ENCODE peak calls at places on chromosome 17, in four cellular contexts. L, P, W and Q are unnamed samples.

GRCh38 chr17:44968225-44969143 is at the start of gene C1QL1:
- DNase-seq in L (peak; percentile 91), P (no peak), W (peak; percentile 92), Q (peak; percentile 58)

GRCh38 chr17:77708049-77708448 is 250.5 kb upstream of the TNRC6C start:
- DNase-seq in L (no peak), P (no peak), W (no peak), Q (no peak)

GRCh38 chr17:58516644-58517377 is 2.4 kb upstream of the MTMR4 start:
- DNase-seq in L (no peak), P (no peak), W (no peak), Q (no peak)

GRCh38 chr17:67056746-67057490 is 12.6 kb downstream of the CACNG1 start:
- DNase-seq in L (peak; percentile 56), P (no peak), W (no peak), Q (no peak)

GRCh38 chr17:20999044-20999573 is 43.7 kb downstream of the USP22 start:
- DNase-seq in L (no peak), P (no peak), W (no peak), Q (no peak)

GRCh38 chr17:1186214-1186820 is 6.5 kb upstream of the ABR start:
- DNase-seq in L (no peak), P (no peak), W (no peak), Q (peak; percentile 86)

GRCh38 chr17:14756469-14756868 is 455.6 kb downstream of the HS3ST3B1 start:
- DNase-seq in L (no peak), P (no peak), W (no peak), Q (no peak)

GRCh38 chr17:60398227-60398959 is 6.5 kb upstream of the USP32 start:
- DNase-seq in L (no peak), P (no peak), W (no peak), Q (no peak)

GRCh38 chr17:42459983-42460300 is 1.3 kb downstream of the ATP6V0A1 start:
- DNase-seq in L (no peak), P (no peak), W (peak; percentile 17), Q (no peak)

GRCh38 chr17:62968445-62968923 is 2.4 kb downstream of the TANC2 start:
- DNase-seq in L (no peak), P (peak; percentile 83), W (peak; percentile 77), Q (peak; percentile 91)

GRCh38 chr17:34519286-34519685 is 60.1 kb upstream of the TMEM132E start:
- DNase-seq in L (no peak), P (no peak), W (no peak), Q (no peak)

GRCh38 chr17:42779942-42780815 is at the start of gene WNK4:
- DNase-seq in L (no peak), P (no peak), W (no peak), Q (no peak)

GRCh38 chr17:31550389-31551056 is 159.0 kb downstream of the RAB11FIP4 start:
- DNase-seq in L (no peak), P (no peak), W (peak; percentile 36), Q (no peak)

GRCh38 chr17:45755050-45755449 is 29.1 kb upstream of the CRHR1 start:
- DNase-seq in L (no peak), P (no peak), W (no peak), Q (no peak)

GRCh38 chr17:27264068-27264812 is 29.7 kb upstream of the WSB1 start:
- DNase-seq in L (no peak), P (no peak), W (no peak), Q (no peak)

GRCh38 chr17:55478971-55479370 is 32.3 kb downstream of the SMIM36 start:
- DNase-seq in L (no peak), P (no peak), W (no peak), Q (no peak)

GRCh38 chr17:18374216-18374615 is 3.4 kb upstream of the EVPLL start:
- DNase-seq in L (no peak), P (no peak), W (no peak), Q (no peak)

GRCh38 chr17:6786618-6787017 is 10.6 kb downstream of the FBXO39 start:
- DNase-seq in L (no peak), P (peak; percentile 63), W (no peak), Q (peak; percentile 88)

GRCh38 chr17:1347681-1348318 is 52.2 kb downstream of the YWHAE start:
- DNase-seq in L (no peak), P (no peak), W (no peak), Q (no peak)

GRCh38 chr17:57954421-57955182 is 610 bp downstream of the CUEDC1 start:
- DNase-seq in L (no peak), P (no peak), W (peak; percentile 88), Q (no peak)

GRCh38 chr17:50129946-50130777 is at the start of gene SAMD14:
- DNase-seq in L (no peak), P (no peak), W (peak; percentile 32), Q (no peak)

GRCh38 chr17:76635039-76635438 is 8.5 kb downstream of the ST6GALNAC1 start:
- DNase-seq in L (no peak), P (no peak), W (no peak), Q (no peak)

GRCh38 chr17:71405101-71405500 is 715.7 kb upstream of the SOX9 start:
- DNase-seq in L (no peak), P (no peak), W (no peak), Q (peak; percentile 83)

GRCh38 chr17:53191878-53192277 is 630.8 kb upstream of the KIF2B start:
- DNase-seq in L (no peak), P (no peak), W (no peak), Q (no peak)

GRCh38 chr17:49755681-49756283 is 8.1 kb downstream of the FAM117A start:
- DNase-seq in L (no peak), P (no peak), W (no peak), Q (no peak)

GRCh38 chr17:7060165-7060890 is 16.4 kb upstream of the SLC16A11 start:
- DNase-seq in L (no peak), P (peak; percentile 56), W (no peak), Q (peak; percentile 97)

GRCh38 chr17:14427914-14428639 is 127.2 kb downstream of the HS3ST3B1 start:
- DNase-seq in L (no peak), P (no peak), W (no peak), Q (no peak)

GRCh38 chr17:8889458-8890210 is 22.2 kb upstream of the PIK3R6 start:
- DNase-seq in L (no peak), P (no peak), W (no peak), Q (no peak)

GRCh38 chr17:49959183-49959935 is 9.6 kb upstream of the DLX4 start:
- DNase-seq in L (no peak), P (no peak), W (no peak), Q (peak; percentile 35)

GRCh38 chr17:36001109-36001735 is at the start of gene CCL15:
- DNase-seq in L (no peak), P (no peak), W (no peak), Q (no peak)

GRCh38 chr17:82375359-82376041 is 3.9 kb downstream of the UTS2R start:
- DNase-seq in L (no peak), P (no peak), W (no peak), Q (no peak)

GRCh38 chr17:47714773-47715396 is 18.2 kb upstream of the TBX21 start:
- DNase-seq in L (no peak), P (no peak), W (no peak), Q (no peak)

GRCh38 chr17:43665038-43665386 is 3.3 kb upstream of the MEOX1 start:
- DNase-seq in L (no peak), P (no peak), W (no peak), Q (no peak)

GRCh38 chr17:41959336-41960095 is 7.1 kb upstream of the CNP start:
- DNase-seq in L (no peak), P (no peak), W (no peak), Q (peak; percentile 39)

GRCh38 chr17:80504671-80505413 is 28.4 kb upstream of the NPTX1 start:
- DNase-seq in L (no peak), P (peak; percentile 51), W (no peak), Q (no peak)